ENCODE peak calls at places on chromosomes 7 and 10, in seven cellular contexts. I is HEK293T; T is ELR; E is stimulated activated CD4-positive, alpha-beta T cell treated with anti-CD3 and anti-CD28 coated beads, TNF-alpha, amount 100 ng/mL, for 1 hour; P is Caco-2; V is iris pigment epithelial cell; H is spleen. N is an unnamed sample.

GRCh38 chr10:3136763-3137611 is 35.6 kb downstream of the PITRM1 start:
- DNase-seq in E (no peak), V (peak), T (peak), I (no peak), H (peak), P (no peak), N (peak)

GRCh38 chr10:14144491-14144890 is 186.2 kb downstream of the FRMD4A start:
- DNase-seq in V (no peak), T (no peak), P (no peak), H (no peak), E (no peak), I (no peak), N (no peak)

GRCh38 chr7:134724606-134725005 is 54.8 kb upstream of the CALD1 start:
- DNase-seq in I (peak), P (peak), V (peak), H (no peak), E (no peak), T (peak), N (no peak)

GRCh38 chr10:59872892-59873463 is 33.4 kb downstream of the CCDC6 start:
- DNase-seq in H (no peak), I (no peak), T (peak), P (no peak), E (no peak), V (peak), N (peak)

GRCh38 chr7:14144109-14144508 is 154.6 kb upstream of the ETV1 start:
- DNase-seq in H (no peak), V (no peak), T (no peak), I (no peak), P (no peak), E (no peak), N (no peak)

GRCh38 chr10:49158399-49158798 is 24.6 kb upstream of the FAM170B start:
- DNase-seq in T (no peak), H (no peak), E (no peak), P (no peak), I (no peak), V (no peak), N (no peak)

GRCh38 chr10:70462349-70462984 is 16.1 kb upstream of the PALD1 start:
- DNase-seq in I (no peak), T (no peak), E (no peak), V (no peak), P (no peak), H (peak), N (no peak)

GRCh38 chr7:157018997-157019591 is 8.6 kb upstream of the MNX1 start:
- DNase-seq in V (no peak), I (no peak), E (no peak), P (peak), T (no peak), H (peak), N (no peak)

GRCh38 chr10:77837248-77837924 is 89.2 kb downstream of the DLG5 start:
- DNase-seq in I (peak), H (peak), E (peak), T (peak), V (peak), P (no peak), N (peak)

GRCh38 chr10:34474060-34474376 is 341.1 kb downstream of the PARD3 start:
- DNase-seq in I (no peak), H (no peak), P (no peak), T (peak), V (peak), E (no peak), N (peak)

GRCh38 chr10:124366825-124367224 is 51.9 kb downstream of the OAT start:
- DNase-seq in T (no peak), H (no peak), E (no peak), I (no peak), V (no peak), P (no peak), N (no peak)

GRCh38 chr7:101300465-101301376 is 20.9 kb downstream of the IFT22 start:
- DNase-seq in T (no peak), H (no peak), I (no peak), P (no peak), E (no peak), V (no peak), N (no peak)

GRCh38 chr7:108284349-108285017 is 154.3 kb upstream of the LAMB4 start:
- DNase-seq in T (no peak), V (no peak), P (no peak), I (no peak), H (no peak), E (no peak), N (no peak)

GRCh38 chr10:110456523-110457091 is 41.1 kb upstream of the DUSP5 start:
- DNase-seq in H (peak), T (peak), E (no peak), P (peak), I (no peak), V (peak), N (peak)

GRCh38 chr10:60114765-60115586 is 208.6 kb upstream of the CCDC6 start:
- DNase-seq in I (peak), P (no peak), E (no peak), V (peak), H (no peak), T (peak), N (peak)

GRCh38 chr10:94172332-94172731 is 178.6 kb downstream of the PLCE1 start:
- DNase-seq in P (no peak), I (no peak), E (no peak), T (peak), H (no peak), V (peak), N (peak)

GRCh38 chr10:70540089-70540788 is 61.7 kb downstream of the PALD1 start:
- DNase-seq in H (no peak), E (peak), V (peak), I (peak), P (no peak), T (peak), N (no peak)

GRCh38 chr10:52517017-52517416 is 202.9 kb downstream of the DKK1 start:
- DNase-seq in T (no peak), V (no peak), E (no peak), I (no peak), P (no peak), H (no peak), N (no peak)

GRCh38 chr7:353746-354325 is 63.9 kb downstream of the FOXL3 start:
- DNase-seq in I (no peak), V (no peak), T (peak), E (no peak), H (peak), P (no peak), N (peak)

GRCh38 chr7:11170160-11170559 is 196.5 kb downstream of the PHF14 start:
- DNase-seq in E (no peak), P (no peak), T (no peak), H (no peak), V (no peak), I (no peak), N (no peak)

GRCh38 chr7:141014091-141014490 is 661 bp downstream of the MRPS33 start:
- DNase-seq in V (peak), T (peak), E (no peak), H (no peak), P (no peak), I (peak), N (peak)

GRCh38 chr7:129886818-129887186 is 66.0 kb downstream of the UBE2H start:
- DNase-seq in V (no peak), E (no peak), H (no peak), P (no peak), I (no peak), T (no peak), N (no peak)

GRCh38 chr10:48444861-48445841 is 138.7 kb downstream of the MAPK8 start:
- DNase-seq in P (peak), E (no peak), T (peak), I (no peak), V (no peak), H (peak), N (no peak)

GRCh38 chr10:3172081-3172445 is 519 bp downstream of the PITRM1 start:
- DNase-seq in V (peak), H (peak), I (no peak), E (peak), P (peak), T (peak), N (peak)

GRCh38 chr10:16030562-16030961 is 170.3 kb upstream of the MINDY3 start:
- DNase-seq in V (no peak), P (no peak), H (no peak), T (no peak), E (no peak), I (no peak), N (no peak)

GRCh38 chr10:111677747-111678146 is 505.8 kb downstream of the GPAM start:
- DNase-seq in V (no peak), E (no peak), H (no peak), P (no peak), T (no peak), I (no peak), N (no peak)

GRCh38 chr10:123858039-123858740 is 33.4 kb downstream of the CPXM2 start:
- DNase-seq in T (peak), I (no peak), E (no peak), H (no peak), P (no peak), V (no peak), N (no peak)

N was measured in astrocyte.